ENCODE peak calls at places on chromosomes 6 and 20, in seven cellular contexts. G is neuronal stem cell, N is IMR-90, Z is trophoblast cell, H is mesendoderm, L is mesenchymal stem cell, D is H1. M is an unnamed sample.

GRCh38 chr6:8707956-8708772 is 272.8 kb upstream of the SLC35B3 start:
- DNase-seq in G (peak), N (no peak), Z (peak), H (peak), L (peak), D (no peak), M (no peak)

GRCh38 chr20:57708694-57709673 is 831 bp downstream of the PMEPA1 start:
- DNase-seq in G (no peak), N (peak), Z (peak), H (no peak), L (peak), D (no peak), M (no peak)

GRCh38 chr20:32476684-32477593 is 108.2 kb downstream of the NOL4L start:
- DNase-seq in G (no peak), N (no peak), Z (no peak), H (no peak), L (no peak), D (no peak), M (no peak)

GRCh38 chr20:35001596-35002362 is 46.1 kb downstream of the MYH7B start:
- DNase-seq in G (no peak), N (no peak), Z (no peak), H (no peak), L (no peak), D (no peak), M (no peak)

GRCh38 chr20:47309806-47310426 is 46.6 kb downstream of the ZMYND8 start:
- DNase-seq in G (no peak), N (no peak), Z (no peak), H (no peak), L (no peak), D (no peak), M (no peak)

GRCh38 chr20:1932971-1933370 is 37.8 kb downstream of the SIRPA start:
- DNase-seq in G (no peak), N (no peak), Z (no peak), H (no peak), L (no peak), D (no peak), M (no peak)

GRCh38 chr6:39353698-39354315 is 31.3 kb upstream of the KCNK16 start:
- DNase-seq in G (no peak), N (no peak), Z (peak), H (no peak), L (no peak), D (no peak), M (no peak)

GRCh38 chr6:56914791-56915658 is 39.9 kb upstream of the BEND6 start:
- DNase-seq in G (no peak), N (no peak), Z (peak), H (no peak), L (no peak), D (no peak), M (no peak)

GRCh38 chr6:151136141-151136755 is 103.5 kb upstream of the AKAP12 start:
- DNase-seq in G (no peak), N (no peak), Z (no peak), H (no peak), L (peak), D (no peak), M (no peak)

GRCh38 chr6:76441850-76442249 is 369.4 kb upstream of the IMPG1 start:
- DNase-seq in G (no peak), N (no peak), Z (peak), H (peak), L (peak), D (no peak), M (peak)

GRCh38 chr20:42095221-42095620 is 477.0 kb upstream of the CHD6 start:
- DNase-seq in G (no peak), N (no peak), Z (no peak), H (no peak), L (no peak), D (no peak), M (no peak)

GRCh38 chr20:34569598-34569997 is 11.1 kb downstream of the MAP1LC3A start:
- DNase-seq in G (no peak), N (no peak), Z (no peak), H (no peak), L (no peak), D (no peak), M (no peak)

GRCh38 chr20:58142843-58143185 is 85.6 kb downstream of the ANKRD60 start:
- DNase-seq in G (no peak), N (no peak), Z (peak), H (no peak), L (no peak), D (no peak), M (peak)

GRCh38 chr20:56222201-56222600 is 26.3 kb upstream of the MC3R start:
- DNase-seq in G (no peak), N (no peak), Z (peak), H (no peak), L (no peak), D (no peak), M (no peak)

GRCh38 chr20:35994994-35995453 is 26.6 kb downstream of the CNBD2 start:
- DNase-seq in G (peak), N (peak), Z (peak), H (peak), L (peak), D (peak), M (peak)

GRCh38 chr6:404685-405423 is 13.3 kb downstream of the IRF4 start:
- DNase-seq in G (no peak), N (no peak), Z (no peak), H (no peak), L (no peak), D (no peak), M (no peak)

GRCh38 chr6:30007132-30007764 is 53.8 kb upstream of the POLR1H start:
- DNase-seq in G (no peak), N (no peak), Z (peak), H (peak), L (no peak), D (no peak), M (peak)

GRCh38 chr20:58086763-58087566 is 141.5 kb downstream of the ANKRD60 start:
- DNase-seq in G (peak), N (peak), Z (peak), H (peak), L (no peak), D (no peak), M (peak)

GRCh38 chr6:147774856-147775255 is 266.4 kb downstream of the SAMD5 start:
- DNase-seq in G (no peak), N (no peak), Z (no peak), H (peak), L (no peak), D (peak), M (peak)

GRCh38 chr6:122995930-122996796 is at the start of gene CLVS2:
- DNase-seq in G (peak), N (no peak), Z (peak), H (peak), L (peak), D (peak), M (peak)

GRCh38 chr20:61291166-61291829 is 39.2 kb downstream of the CDH4 start:
- DNase-seq in G (no peak), N (no peak), Z (no peak), H (no peak), L (no peak), D (no peak), M (no peak)

GRCh38 chr6:143540192-143540591 is 28.7 kb upstream of the FUCA2 start:
- DNase-seq in G (no peak), N (no peak), Z (no peak), H (no peak), L (no peak), D (no peak), M (no peak)

GRCh38 chr6:138480279-138480949 is 18.9 kb downstream of the NHSL1 start:
- DNase-seq in G (no peak), N (no peak), Z (peak), H (no peak), L (no peak), D (no peak), M (no peak)

GRCh38 chr20:32343438-32343837 is 14.7 kb upstream of the ASXL1 start:
- DNase-seq in G (no peak), N (peak), Z (peak), H (no peak), L (peak), D (no peak), M (no peak)

GRCh38 chr20:47785900-47786762 is 850 bp upstream of the SULF2 start:
- DNase-seq in G (peak), N (peak), Z (peak), H (peak), L (peak), D (no peak), M (peak)

GRCh38 chr6:44660561-44661220 is 273.2 kb downstream of the CDC5L start:
- DNase-seq in G (no peak), N (no peak), Z (no peak), H (no peak), L (no peak), D (no peak), M (no peak)

GRCh38 chr6:26103141-26103769 is 16.0 kb downstream of the HFE start:
- DNase-seq in G (no peak), N (peak), Z (peak), H (peak), L (peak), D (no peak), M (no peak)

GRCh38 chr6:160221918-160222317 is 36.7 kb downstream of the SLC22A2 start:
- DNase-seq in G (no peak), N (no peak), Z (no peak), H (no peak), L (no peak), D (no peak), M (no peak)

GRCh38 chr20:1469925-1470571 is 3.4 kb upstream of the NSFL1C start:
- DNase-seq in G (peak), N (peak), Z (peak), H (peak), L (peak), D (peak), M (peak)

GRCh38 chr6:105593805-105594231 is 190.9 kb upstream of the PREP start:
- DNase-seq in G (no peak), N (peak), Z (no peak), H (no peak), L (no peak), D (no peak), M (no peak)

GRCh38 chr20:13841206-13841605 is 56.4 kb downstream of the NDUFAF5 start:
- DNase-seq in G (no peak), N (no peak), Z (no peak), H (no peak), L (no peak), D (no peak), M (no peak)

GRCh38 chr6:156943167-156943566 is 166.0 kb downstream of the ARID1B start:
- DNase-seq in G (no peak), N (no peak), Z (no peak), H (no peak), L (no peak), D (no peak), M (no peak)

GRCh38 chr20:63248835-63249591 is 5.2 kb downstream of the NKAIN4 start:
- DNase-seq in G (no peak), N (no peak), Z (no peak), H (no peak), L (no peak), D (no peak), M (no peak)
- H3K4ac ChIP-seq in G (no peak), N (no peak), Z (no peak), H (no peak), L (no peak), D (no peak), M (no peak)

DNA sequence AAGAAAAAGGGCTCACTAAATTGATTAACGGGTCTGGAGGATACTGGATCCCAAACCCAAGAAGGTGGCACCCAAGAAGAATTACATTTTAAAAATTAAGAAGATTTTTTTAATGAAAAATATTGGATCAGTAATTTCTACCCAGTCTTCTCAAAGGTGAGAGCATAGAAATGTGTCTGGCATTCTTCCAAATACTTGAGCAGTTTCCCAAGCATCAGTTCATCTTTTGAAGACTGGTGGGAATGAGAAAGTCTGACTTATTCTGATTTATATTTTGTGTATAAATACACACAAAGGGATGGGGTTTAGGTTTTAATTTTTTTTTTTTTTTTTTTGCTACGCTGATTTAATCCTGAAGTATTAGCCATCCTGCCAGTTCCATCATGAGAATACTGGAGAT is 3.3 kb downstream of the MGME1 start:
- DNase-seq in G (no peak), N (peak), Z (peak), H (no peak), L (no peak), D (no peak), M (no peak)
- H3K4ac ChIP-seq in G (no peak), N (peak), Z (no peak), H (no peak), L (no peak), D (no peak), M (no peak)

DNA sequence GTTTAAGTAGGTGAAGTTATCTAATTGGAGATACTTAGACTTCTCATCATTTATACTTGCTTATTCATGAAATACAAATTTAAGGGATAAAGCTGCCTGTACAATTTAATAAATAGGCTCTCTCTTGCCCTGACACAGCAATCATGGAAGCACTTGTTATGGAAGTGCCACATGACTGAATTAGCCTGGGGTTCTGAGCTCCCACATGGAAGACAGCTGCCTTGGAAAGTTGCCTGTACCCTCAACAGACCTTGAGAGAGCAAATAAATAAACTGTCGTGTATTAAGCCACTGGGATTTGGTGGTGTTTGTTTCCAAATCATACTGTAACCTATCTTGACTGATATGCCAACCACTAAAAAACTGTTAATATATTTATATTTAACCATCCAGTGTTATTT is 87.0 kb upstream of the RSPO3 start:
- DNase-seq in G (no peak), N (no peak), Z (no peak), H (no peak), L (no peak), D (no peak), M (no peak)
- H3K4ac ChIP-seq in G (no peak), N (no peak), Z (no peak), H (no peak), L (no peak), D (no peak), M (no peak)

GRCh38 chr20:22619272-22619671 is 34.9 kb upstream of the FOXA2 start:
- DNase-seq in G (no peak), N (no peak), Z (no peak), H (peak), L (no peak), D (no peak), M (no peak)

GRCh38 chr20:22616551-22616950 is 32.2 kb upstream of the FOXA2 start:
- DNase-seq in G (no peak), N (no peak), Z (no peak), H (no peak), L (no peak), D (no peak), M (no peak)

GRCh38 chr20:22611636-22612035 is 27.3 kb upstream of the FOXA2 start:
- DNase-seq in G (no peak), N (no peak), Z (no peak), H (no peak), L (no peak), D (no peak), M (no peak)

GRCh38 chr20:22617160-22617559 is 32.8 kb upstream of the FOXA2 start:
- DNase-seq in G (no peak), N (no peak), Z (no peak), H (no peak), L (no peak), D (no peak), M (no peak)

GRCh38 chr20:22615425-22615824 is 31.1 kb upstream of the FOXA2 start:
- DNase-seq in G (no peak), N (no peak), Z (no peak), H (no peak), L (no peak), D (no peak), M (no peak)
- H3K4ac ChIP-seq in G (no peak), N (no peak), Z (no peak), H (no peak), L (no peak), D (no peak), M (no peak)

GRCh38 chr20:4332466-4332865 is 317.1 kb upstream of the RNF24 start:
- DNase-seq in G (no peak), N (no peak), Z (no peak), H (no peak), L (no peak), D (no peak), M (no peak)
- H3K4ac ChIP-seq in G (no peak), N (no peak), Z (no peak), H (no peak), L (no peak), D (no peak), M (no peak)

M was measured in H9.